ENCODE peak calls at places on chromosomes 6 and 20, in ten cellular contexts. One of them, this sample, is unnamed.

GRCh38 chr6:28235912-28236452 is 10.9 kb downstream of the ZSCAN9 start:
- DNase-seq in transverse colon: no peak
- DNase-seq in A549: no peak
- DNase-seq in GM12878: no peak
- DNase-seq in upper lobe of left lung: no peak
- DNase-seq in sigmoid colon: no peak
- DNase-seq in tibial nerve: no peak
- DNase-seq in HepG2: no peak
- DNase-seq in suprapubic skin: no peak
- DNase-seq in esophagus muscularis mucosa: no peak
- DNase-seq in this sample: no peak

GRCh38 chr6:67535946-67536345 is 1099.1 kb upstream of the ADGRB3 start:
- DNase-seq in transverse colon: no peak
- DNase-seq in A549: no peak
- DNase-seq in GM12878: no peak
- DNase-seq in upper lobe of left lung: no peak
- DNase-seq in sigmoid colon: no peak
- DNase-seq in tibial nerve: no peak
- DNase-seq in HepG2: no peak
- DNase-seq in suprapubic skin: no peak
- DNase-seq in esophagus muscularis mucosa: no peak
- DNase-seq in this sample: no peak

GRCh38 chr20:23441850-23442313 is 2.4 kb downstream of the CSTL1 start:
- DNase-seq in transverse colon: peak; percentile 59
- DNase-seq in A549: peak; percentile 92
- DNase-seq in GM12878: peak; percentile 43
- DNase-seq in upper lobe of left lung: peak; percentile 47
- DNase-seq in sigmoid colon: peak; percentile 81
- DNase-seq in tibial nerve: peak; percentile 89
- DNase-seq in HepG2: peak; percentile 84
- DNase-seq in suprapubic skin: no peak
- DNase-seq in esophagus muscularis mucosa: no peak
- DNase-seq in this sample: peak; percentile 61

GRCh38 chr20:51284161-51284560 is 258.4 kb downstream of the NFATC2 start:
- DNase-seq in transverse colon: no peak
- DNase-seq in A549: no peak
- DNase-seq in GM12878: no peak
- DNase-seq in upper lobe of left lung: no peak
- DNase-seq in sigmoid colon: no peak
- DNase-seq in tibial nerve: no peak
- DNase-seq in HepG2: no peak
- DNase-seq in suprapubic skin: no peak
- DNase-seq in esophagus muscularis mucosa: no peak
- DNase-seq in this sample: no peak

GRCh38 chr20:37449276-37449675 is 71.8 kb upstream of the NNAT start:
- DNase-seq in transverse colon: no peak
- DNase-seq in A549: no peak
- DNase-seq in GM12878: no peak
- DNase-seq in upper lobe of left lung: no peak
- DNase-seq in sigmoid colon: no peak
- DNase-seq in tibial nerve: no peak
- DNase-seq in HepG2: no peak
- DNase-seq in suprapubic skin: no peak
- DNase-seq in esophagus muscularis mucosa: no peak
- DNase-seq in this sample: no peak

GRCh38 chr20:48875914-48876240 is 45.6 kb upstream of the ARFGEF2 start:
- DNase-seq in transverse colon: no peak
- DNase-seq in A549: no peak
- DNase-seq in GM12878: no peak
- DNase-seq in upper lobe of left lung: peak; percentile 28
- DNase-seq in sigmoid colon: no peak
- DNase-seq in tibial nerve: peak; percentile 25
- DNase-seq in HepG2: no peak
- DNase-seq in suprapubic skin: no peak
- DNase-seq in esophagus muscularis mucosa: no peak
- DNase-seq in this sample: no peak

GRCh38 chr20:16216227-16217210 is 356.7 kb downstream of the KIF16B start:
- DNase-seq in transverse colon: no peak
- DNase-seq in A549: no peak
- DNase-seq in GM12878: no peak
- DNase-seq in upper lobe of left lung: no peak
- DNase-seq in sigmoid colon: no peak
- DNase-seq in tibial nerve: no peak
- DNase-seq in HepG2: no peak
- DNase-seq in suprapubic skin: no peak
- DNase-seq in esophagus muscularis mucosa: no peak
- DNase-seq in this sample: no peak

GRCh38 chr20:51541189-51542032 is 1.1 kb downstream of the NFATC2 start:
- DNase-seq in transverse colon: peak; percentile 76
- DNase-seq in A549: no peak
- DNase-seq in GM12878: no peak
- DNase-seq in upper lobe of left lung: peak; percentile 71
- DNase-seq in sigmoid colon: peak; percentile 91
- DNase-seq in tibial nerve: peak; percentile 81
- DNase-seq in HepG2: peak; percentile 87
- DNase-seq in suprapubic skin: peak; percentile 87
- DNase-seq in esophagus muscularis mucosa: peak; percentile 94
- DNase-seq in this sample: peak; percentile 74

GRCh38 chr6:123953920-123954319 is 150.3 kb downstream of the NKAIN2 start:
- DNase-seq in transverse colon: no peak
- DNase-seq in A549: no peak
- DNase-seq in GM12878: no peak
- DNase-seq in upper lobe of left lung: no peak
- DNase-seq in sigmoid colon: no peak
- DNase-seq in tibial nerve: no peak
- DNase-seq in HepG2: no peak
- DNase-seq in suprapubic skin: no peak
- DNase-seq in esophagus muscularis mucosa: no peak
- DNase-seq in this sample: no peak

GRCh38 chr6:44062771-44063560 is 64.3 kb downstream of the MRPL14 start:
- DNase-seq in transverse colon: no peak
- DNase-seq in A549: no peak
- DNase-seq in GM12878: no peak
- DNase-seq in upper lobe of left lung: peak; percentile 56
- DNase-seq in sigmoid colon: no peak
- DNase-seq in tibial nerve: no peak
- DNase-seq in HepG2: no peak
- DNase-seq in suprapubic skin: no peak
- DNase-seq in esophagus muscularis mucosa: no peak
- DNase-seq in this sample: no peak

GRCh38 chr6:90431521-90432407 is 135.1 kb upstream of the BACH2 start:
- DNase-seq in transverse colon: no peak
- DNase-seq in A549: no peak
- DNase-seq in GM12878: no peak
- DNase-seq in upper lobe of left lung: no peak
- DNase-seq in sigmoid colon: no peak
- DNase-seq in tibial nerve: no peak
- DNase-seq in HepG2: no peak
- DNase-seq in suprapubic skin: no peak
- DNase-seq in esophagus muscularis mucosa: no peak
- DNase-seq in this sample: no peak

GRCh38 chr6:107800564-107801164 is 23.4 kb downstream of the SCML4 start:
- DNase-seq in transverse colon: no peak
- DNase-seq in A549: no peak
- DNase-seq in GM12878: no peak
- DNase-seq in upper lobe of left lung: no peak
- DNase-seq in sigmoid colon: no peak
- DNase-seq in tibial nerve: no peak
- DNase-seq in HepG2: peak; percentile 19
- DNase-seq in suprapubic skin: no peak
- DNase-seq in esophagus muscularis mucosa: no peak
- DNase-seq in this sample: no peak
- TF ChIP-seq EP300 in transverse colon: no peak
- TF ChIP-seq EP300 in A549: no peak
- TF ChIP-seq EP300 in GM12878: no peak
- TF ChIP-seq EP300 in upper lobe of left lung: no peak
- TF ChIP-seq EP300 in sigmoid colon: no peak
- TF ChIP-seq EP300 in tibial nerve: no peak
- TF ChIP-seq EP300 in HepG2: no peak
- TF ChIP-seq EP300 in suprapubic skin: no peak
- TF ChIP-seq EP300 in esophagus muscularis mucosa: no peak
- TF ChIP-seq EP300 in this sample: no peak

GRCh38 chr20:63597651-63598478 is 23.8 kb upstream of the HELZ2 start:
- DNase-seq in transverse colon: no peak
- DNase-seq in A549: no peak
- DNase-seq in GM12878: no peak
- DNase-seq in upper lobe of left lung: no peak
- DNase-seq in sigmoid colon: no peak
- DNase-seq in tibial nerve: no peak
- DNase-seq in HepG2: no peak
- DNase-seq in suprapubic skin: no peak
- DNase-seq in esophagus muscularis mucosa: no peak
- DNase-seq in this sample: no peak

GRCh38 chr20:63594043-63594561 is 20.1 kb upstream of the HELZ2 start:
- DNase-seq in transverse colon: no peak
- DNase-seq in A549: no peak
- DNase-seq in GM12878: no peak
- DNase-seq in upper lobe of left lung: no peak
- DNase-seq in sigmoid colon: no peak
- DNase-seq in tibial nerve: peak; percentile 23
- DNase-seq in HepG2: no peak
- DNase-seq in suprapubic skin: no peak
- DNase-seq in esophagus muscularis mucosa: no peak
- DNase-seq in this sample: no peak

GRCh38 chr20:63595416-63596127 is 21.5 kb upstream of the HELZ2 start:
- DNase-seq in transverse colon: no peak
- DNase-seq in A549: no peak
- DNase-seq in GM12878: no peak
- DNase-seq in upper lobe of left lung: no peak
- DNase-seq in sigmoid colon: no peak
- DNase-seq in tibial nerve: no peak
- DNase-seq in HepG2: no peak
- DNase-seq in suprapubic skin: no peak
- DNase-seq in esophagus muscularis mucosa: no peak
- DNase-seq in this sample: no peak

GRCh38 chr20:63598479-63599395 is 24.7 kb upstream of the HELZ2 start:
- DNase-seq in transverse colon: no peak
- DNase-seq in A549: no peak
- DNase-seq in GM12878: no peak
- DNase-seq in upper lobe of left lung: no peak
- DNase-seq in sigmoid colon: no peak
- DNase-seq in tibial nerve: no peak
- DNase-seq in HepG2: no peak
- DNase-seq in suprapubic skin: no peak
- DNase-seq in esophagus muscularis mucosa: no peak
- DNase-seq in this sample: no peak

DNA sequence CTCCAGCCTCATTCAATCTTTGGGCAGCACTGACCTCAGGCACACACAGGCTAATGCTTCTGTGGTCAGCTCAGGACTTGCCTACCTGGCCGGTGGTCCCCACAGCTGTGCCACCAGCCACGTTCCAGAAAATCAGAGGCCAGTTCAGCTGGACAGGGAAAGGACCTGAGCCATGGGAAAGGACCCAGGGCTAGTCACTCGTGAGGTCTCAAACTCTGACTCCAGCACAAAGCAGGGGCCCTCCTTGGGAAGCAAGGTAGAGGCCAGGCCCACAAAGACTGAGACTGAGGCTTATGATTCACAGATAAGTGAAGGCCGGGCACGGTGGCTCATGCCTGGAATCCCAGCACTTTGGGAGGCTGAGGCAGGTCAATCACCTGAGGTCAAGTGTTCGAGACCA is 22.4 kb upstream of the HELZ2 start:
- DNase-seq in transverse colon: no peak
- DNase-seq in A549: no peak
- DNase-seq in GM12878: no peak
- DNase-seq in upper lobe of left lung: no peak
- DNase-seq in sigmoid colon: no peak
- DNase-seq in tibial nerve: no peak
- DNase-seq in HepG2: no peak
- DNase-seq in suprapubic skin: no peak
- DNase-seq in esophagus muscularis mucosa: no peak
- DNase-seq in this sample: no peak
- TF ChIP-seq EP300 in transverse colon: no peak
- TF ChIP-seq EP300 in A549: no peak
- TF ChIP-seq EP300 in GM12878: no peak
- TF ChIP-seq EP300 in upper lobe of left lung: no peak
- TF ChIP-seq EP300 in sigmoid colon: no peak
- TF ChIP-seq EP300 in tibial nerve: no peak
- TF ChIP-seq EP300 in HepG2: no peak
- TF ChIP-seq EP300 in suprapubic skin: no peak
- TF ChIP-seq EP300 in esophagus muscularis mucosa: no peak
- TF ChIP-seq EP300 in this sample: no peak

DNA sequence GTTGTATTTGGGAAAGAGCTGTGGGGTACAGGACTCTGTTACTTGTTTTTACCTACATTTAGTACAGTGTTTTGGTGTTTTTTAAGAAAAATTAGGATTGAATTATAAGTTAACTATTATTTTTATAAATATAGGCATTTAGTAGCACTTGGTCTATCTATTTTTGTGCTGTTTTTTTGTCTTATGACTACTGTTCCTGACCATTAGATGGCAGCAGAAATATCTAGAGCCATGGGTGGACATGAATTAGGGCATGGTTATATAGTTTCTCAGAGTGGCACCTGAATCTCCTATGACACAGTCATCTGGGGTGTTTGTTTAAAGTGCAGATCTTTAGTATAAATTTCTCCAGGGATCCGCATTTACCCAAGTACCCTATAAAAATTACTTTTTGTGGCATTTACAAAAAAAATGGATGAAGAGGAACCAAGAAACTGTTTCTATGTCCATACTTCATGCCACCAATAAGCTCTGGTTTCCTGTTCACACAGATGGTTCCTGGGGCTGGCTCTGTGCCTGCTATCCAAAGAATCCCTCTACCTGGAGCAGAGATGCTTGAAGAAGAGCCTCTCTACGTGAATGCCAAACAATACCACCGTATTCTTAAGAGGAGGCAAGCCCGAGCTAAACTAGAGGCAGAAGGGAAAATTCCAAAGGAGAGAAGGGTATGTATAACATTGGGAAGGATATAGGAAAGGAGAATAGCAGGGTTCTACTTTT is 19.8 kb downstream of the NFYA start:
- DNase-seq in transverse colon: no peak
- DNase-seq in A549: peak; percentile 7
- DNase-seq in GM12878: no peak
- DNase-seq in upper lobe of left lung: no peak
- DNase-seq in sigmoid colon: no peak
- DNase-seq in tibial nerve: no peak
- DNase-seq in HepG2: peak; percentile 41
- DNase-seq in suprapubic skin: no peak
- DNase-seq in esophagus muscularis mucosa: no peak
- DNase-seq in this sample: no peak
- TF ChIP-seq EP300 in transverse colon: no peak
- TF ChIP-seq EP300 in A549: no peak
- TF ChIP-seq EP300 in GM12878: no peak
- TF ChIP-seq EP300 in upper lobe of left lung: no peak
- TF ChIP-seq EP300 in sigmoid colon: no peak
- TF ChIP-seq EP300 in tibial nerve: no peak
- TF ChIP-seq EP300 in HepG2: no peak
- TF ChIP-seq EP300 in suprapubic skin: no peak
- TF ChIP-seq EP300 in esophagus muscularis mucosa: no peak
- TF ChIP-seq EP300 in this sample: no peak

DNA sequence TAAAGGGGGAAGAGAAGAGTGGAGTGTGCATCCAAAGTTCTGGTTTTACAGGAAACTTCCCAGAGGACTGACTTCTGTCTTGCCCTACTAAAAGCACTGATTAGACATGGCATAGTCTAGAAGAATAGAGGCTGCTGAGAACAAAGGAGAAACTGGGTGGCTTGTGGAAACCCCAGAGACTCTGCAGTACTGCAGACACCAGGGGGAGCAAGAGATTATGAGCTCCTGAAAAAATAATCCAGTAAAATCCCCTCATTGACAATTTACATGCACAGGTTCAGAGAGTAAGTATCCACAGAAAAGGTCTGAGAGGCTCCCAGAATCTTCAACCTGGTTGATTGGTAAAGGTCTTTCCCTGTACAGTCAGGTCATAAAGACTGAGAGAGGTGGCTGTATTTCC is 48.7 kb upstream of the CLVS2 start:
- DNase-seq in transverse colon: no peak
- DNase-seq in A549: peak; percentile 0
- DNase-seq in GM12878: no peak
- DNase-seq in upper lobe of left lung: no peak
- DNase-seq in sigmoid colon: no peak
- DNase-seq in tibial nerve: no peak
- DNase-seq in HepG2: no peak
- DNase-seq in suprapubic skin: no peak
- DNase-seq in esophagus muscularis mucosa: no peak
- DNase-seq in this sample: no peak
- TF ChIP-seq EP300 in transverse colon: no peak
- TF ChIP-seq EP300 in A549: no peak
- TF ChIP-seq EP300 in GM12878: no peak
- TF ChIP-seq EP300 in upper lobe of left lung: no peak
- TF ChIP-seq EP300 in sigmoid colon: no peak
- TF ChIP-seq EP300 in tibial nerve: no peak
- TF ChIP-seq EP300 in HepG2: no peak
- TF ChIP-seq EP300 in suprapubic skin: no peak
- TF ChIP-seq EP300 in esophagus muscularis mucosa: no peak
- TF ChIP-seq EP300 in this sample: no peak

This sample was measured in ovary.